ENCODE peak calls at places on chromosome 2, in four cellular contexts. F is mesothelial cell of epicardium; O is NCI-H1930; M is activated gamma-delta T cell treated with anti-CD3 and anti-CD28 coated beads, Interleukin-2, amount 50 U/mL, for 16 hours. A is an unnamed sample.

GRCh38 chr2:160353166-160353565 is 140.4 kb downstream of the RBMS1 start:
- DNase-seq in O (no peak), M (no peak), F (no peak), A (no peak)

GRCh38 chr2:10286216-10287037 is 16.3 kb upstream of the HPCAL1 start:
- DNase-seq in F (no peak), M (no peak), O (no peak), A (no peak)

GRCh38 chr2:96940026-96940601 is 46.3 kb downstream of the FAM178B start:
- DNase-seq in F (no peak), O (no peak), M (no peak), A (no peak)

GRCh38 chr2:165627463-165627862 is 158.0 kb downstream of the CSRNP3 start:
- DNase-seq in O (no peak), F (no peak), M (no peak), A (peak; percentile 23)

GRCh38 chr2:121242175-121242875 is 42.7 kb downstream of the TFCP2L1 start:
- DNase-seq in O (no peak), M (no peak), F (no peak), A (no peak)

GRCh38 chr2:157725856-157726255 is 97.2 kb upstream of the ACVR1C start:
- DNase-seq in M (no peak), F (no peak), O (no peak), A (no peak)

GRCh38 chr2:30796723-30797122 is 10.5 kb downstream of the CAPN13 start:
- DNase-seq in F (no peak), O (no peak), M (no peak), A (peak; percentile 25)

GRCh38 chr2:63822478-63822877 is 19.2 kb upstream of the UGP2 start:
- DNase-seq in F (no peak), M (no peak), O (no peak), A (no peak)

GRCh38 chr2:65379721-65380171 is 52.7 kb downstream of the SPRED2 start:
- DNase-seq in O (no peak), F (no peak), M (no peak), A (peak; percentile 39)

GRCh38 chr2:237196866-237197618 is 111.4 kb downstream of the COPS8 start:
- DNase-seq in O (peak; percentile 70), M (no peak), F (no peak), A (no peak)

GRCh38 chr2:152369176-152369860 is 34.3 kb downstream of the FMNL2 start:
- DNase-seq in M (no peak), O (no peak), F (no peak), A (peak; percentile 37)

GRCh38 chr2:1070601-1071000 is 120.0 kb downstream of the SNTG2 start:
- DNase-seq in O (no peak), F (no peak), M (no peak), A (no peak)

GRCh38 chr2:99679518-99679917 is 189.7 kb upstream of the REV1 start:
- DNase-seq in F (no peak), M (no peak), O (no peak), A (no peak)

GRCh38 chr2:10786240-10786982 is 26.2 kb downstream of the PDIA6 start:
- DNase-seq in M (no peak), O (no peak), F (no peak), A (no peak)

GRCh38 chr2:215831296-215831913 is 181.9 kb downstream of the MREG start:
- DNase-seq in M (no peak), O (no peak), F (no peak), A (peak; percentile 28)

GRCh38 chr2:24986397-24986796 is 14.6 kb upstream of the DNAJC27 start:
- DNase-seq in F (no peak), M (no peak), O (no peak), A (peak; percentile 38)

GRCh38 chr2:54634012-54634411 is 89.5 kb upstream of the EML6 start:
- DNase-seq in F (no peak), M (no peak), O (no peak), A (no peak)

GRCh38 chr2:69645026-69645425 is 1.5 kb upstream of the AAK1 start:
- DNase-seq in F (no peak), M (no peak), O (no peak), A (no peak)

GRCh38 chr2:67451086-67451832 is 54.1 kb downstream of the ETAA1 start:
- DNase-seq in O (no peak), M (no peak), F (no peak), A (peak; percentile 45)

GRCh38 chr2:155690785-155691184 is 641.7 kb downstream of the NR4A2 start:
- DNase-seq in M (no peak), F (no peak), O (no peak), A (no peak)

GRCh38 chr2:88919087-88919738 is 227.7 kb downstream of the RPIA start:
- DNase-seq in O (peak; percentile 42), F (no peak), M (no peak), A (no peak)

GRCh38 chr2:138602166-138602460 is 100.5 kb downstream of the SPOPL start:
- DNase-seq in O (no peak), M (no peak), F (no peak), A (no peak)

GRCh38 chr2:150526827-150527226 is 39.4 kb upstream of the RND3 start:
- DNase-seq in F (no peak), M (no peak), O (no peak), A (peak; percentile 82)

GRCh38 chr2:23390152-23390551 is 5.2 kb downstream of the KLHL29 start:
- DNase-seq in O (no peak), F (no peak), M (no peak), A (no peak)

GRCh38 chr2:230944123-230944653 is 19.1 kb upstream of the GPR55 start:
- DNase-seq in O (no peak), F (no peak), M (no peak), A (no peak)

GRCh38 chr2:54524236-54524991 is 68.3 kb downstream of the SPTBN1 start:
- DNase-seq in F (no peak), O (no peak), M (no peak), A (peak; percentile 57)

GRCh38 chr2:41962912-41963652 is 84.7 kb upstream of the PKDCC start:
- DNase-seq in O (no peak), M (no peak), F (no peak), A (no peak)

GRCh38 chr2:54353216-54353615 is 97.2 kb upstream of the TSPYL6 start:
- DNase-seq in O (no peak), F (no peak), M (no peak), A (no peak)

GRCh38 chr2:68835636-68836035 is 35.6 kb downstream of the BMP10 start:
- DNase-seq in M (no peak), O (no peak), F (no peak), A (no peak)

GRCh38 chr2:57954020-57954419 is 92.6 kb upstream of the VRK2 start:
- DNase-seq in M (no peak), O (no peak), F (no peak), A (no peak)

GRCh38 chr2:216616083-216616678 is 17.0 kb upstream of the IGFBP2 start:
- DNase-seq in O (no peak), F (no peak), M (no peak), A (no peak)

A was measured in hepatocyte.